ENCODE peak calls at places on chromosomes 7 and 10, in four cellular contexts. Q is CD4-positive, alpha-beta memory T cell; B is CD8-positive, alpha-beta T cell; G is NCI-H460. S is an unnamed sample.

GRCh38 chr7:92813390-92814024 is 22.9 kb downstream of the CDK6 start:
- DNase-seq in Q (peak; percentile 28), B (no peak), G (no peak), S (peak; percentile 43)

GRCh38 chr10:1576467-1577259 is 160.7 kb downstream of the ADARB2 start:
- DNase-seq in Q (no peak), B (no peak), G (no peak), S (peak; percentile 54)

GRCh38 chr10:50326757-50327701 is 75.7 kb upstream of the ASAH2 start:
- DNase-seq in Q (no peak), B (no peak), G (no peak), S (no peak)

GRCh38 chr10:6987536-6987945 is 407.5 kb upstream of the PRKCQ start:
- DNase-seq in Q (no peak), B (no peak), G (no peak), S (no peak)

GRCh38 chr10:37710831-37711616 is 146.4 kb downstream of the ZNF248 start:
- DNase-seq in Q (no peak), B (no peak), G (no peak), S (no peak)

GRCh38 chr7:43650457-43651052 is 67.6 kb downstream of the STK17A start:
- DNase-seq in Q (peak; percentile 32), B (no peak), G (no peak), S (no peak)

GRCh38 chr7:66296001-66296521 is 90.9 kb downstream of the TPST1 start:
- DNase-seq in Q (no peak), B (no peak), G (no peak), S (no peak)

GRCh38 chr7:139058963-139059362 is 23.1 kb upstream of the ZC3HAV1L start:
- DNase-seq in Q (no peak), B (no peak), G (no peak), S (no peak)

GRCh38 chr10:80382989-80383388 is 25.4 kb upstream of the PRXL2A start:
- DNase-seq in Q (peak; percentile 55), B (peak; percentile 48), G (peak; percentile 34), S (peak; percentile 36)

GRCh38 chr10:79155301-79156081 is 86.7 kb downstream of the ZMIZ1 start:
- DNase-seq in Q (no peak), B (no peak), G (no peak), S (no peak)

GRCh38 chr10:8254350-8254749 is 199.9 kb downstream of the GATA3 start:
- DNase-seq in Q (no peak), B (no peak), G (no peak), S (no peak)

S was measured in DND-41.